ENCODE peak calls at places on chromosomes 7 and 10, in seven cellular contexts. K is prostate gland; J is neural progenitor cell; V is iris pigment epithelial cell; G is stimulated activated CD8-positive, alpha-beta memory T cell treated with anti-CD3 and anti-CD28 coated beads, Interleukin-2, amount 100 ng/mL, for 1 hour; M is cerebellum; F is GM04504. R is an unnamed sample.
A peak's percentile ranks its signal among the peaks of the same experiment; 100 is the strongest.

GRCh38 chr7:89593125-89593524 is 561.1 kb upstream of the STEAP1 start:
- DNase-seq in V (no peak), J (no peak), M (no peak), G (no peak), K (no peak), F (no peak), R (no peak)

GRCh38 chr10:96664563-96664962 is 55.8 kb downstream of the PIK3AP1 start:
- DNase-seq in J (peak; percentile 16), K (no peak), M (no peak), V (no peak), G (no peak), F (no peak), R (no peak)

GRCh38 chr10:22611425-22612111 is 102.8 kb downstream of the PIP4K2A start:
- DNase-seq in M (no peak), G (no peak), K (no peak), V (no peak), J (no peak), F (no peak), R (no peak)

GRCh38 chr7:96596120-96596826 is 113.4 kb downstream of the SEM1 start:
- DNase-seq in J (peak; percentile 13), G (no peak), F (no peak), K (peak; percentile 8), M (no peak), V (peak; percentile 12), R (peak; percentile 20)

GRCh38 chr7:90605055-90605454 is 8.9 kb downstream of the CDK14 start:
- DNase-seq in M (peak; percentile 86), V (no peak), F (no peak), J (peak; percentile 23), G (no peak), K (no peak), R (no peak)

GRCh38 chr10:97708976-97709745 is 4.4 kb upstream of the MARVELD1 start:
- DNase-seq in K (peak; percentile 69), J (peak; percentile 78), F (no peak), M (no peak), G (no peak), V (peak; percentile 81), R (no peak)

GRCh38 chr7:83633516-83633915 is 15.4 kb downstream of the SEMA3E start:
- DNase-seq in G (no peak), F (no peak), K (no peak), V (no peak), M (no peak), J (no peak), R (no peak)

GRCh38 chr7:45098983-45099839 is 10.4 kb upstream of the NACAD start:
- DNase-seq in G (no peak), V (no peak), K (no peak), J (no peak), M (no peak), F (no peak), R (no peak)

GRCh38 chr7:155568961-155569360 is 22.6 kb upstream of the CNPY1 start:
- DNase-seq in F (no peak), G (no peak), V (no peak), K (no peak), J (no peak), M (peak; percentile 65), R (no peak)

GRCh38 chr7:16841681-16842080 is 36.9 kb upstream of the AGR2 start:
- DNase-seq in M (no peak), J (no peak), G (no peak), K (no peak), F (no peak), V (peak; percentile 88), R (no peak)

GRCh38 chr10:42984761-42985325 is 92.0 kb upstream of the RET start:
- DNase-seq in V (no peak), K (no peak), G (no peak), J (no peak), F (no peak), M (no peak), R (no peak)

GRCh38 chr10:74921744-74922143 is 95.3 kb downstream of the KAT6B start:
- DNase-seq in G (no peak), V (no peak), J (peak; percentile 81), M (no peak), K (no peak), F (no peak), R (no peak)

GRCh38 chr7:139727151-139727705 is 50.6 kb downstream of the HIPK2 start:
- DNase-seq in F (no peak), K (no peak), V (peak; percentile 49), M (no peak), J (no peak), G (no peak), R (no peak)

GRCh38 chr7:100799037-100799896 is 28.1 kb downstream of the EPHB4 start:
- DNase-seq in J (peak; percentile 79), M (no peak), F (peak; percentile 35), G (peak; percentile 2), K (peak; percentile 61), V (peak; percentile 63), R (no peak)

GRCh38 chr7:601573-602340 is 82.1 kb upstream of the PDGFA start:
- DNase-seq in J (no peak), M (no peak), K (no peak), V (peak; percentile 30), G (peak; percentile 64), F (no peak), R (no peak)

GRCh38 chr10:71836594-71836970 is 14.5 kb downstream of the PSAP start:
- DNase-seq in J (no peak), K (no peak), V (no peak), G (no peak), M (no peak), F (no peak), R (no peak)

GRCh38 chr10:51937736-51938135 is 238.3 kb upstream of the CSTF2T start:
- DNase-seq in J (no peak), G (no peak), M (no peak), K (no peak), V (peak; percentile 87), F (peak; percentile 39), R (no peak)

GRCh38 chr10:21427804-21428481 is 97.5 kb downstream of the SKIDA1 start:
- DNase-seq in G (no peak), M (no peak), F (no peak), V (peak; percentile 31), K (no peak), J (no peak), R (no peak)

GRCh38 chr10:17349717-17350116 is 104.7 kb downstream of the ST8SIA6 start:
- DNase-seq in G (no peak), M (no peak), K (no peak), J (no peak), F (no peak), V (peak; percentile 22), R (no peak)

GRCh38 chr10:44325157-44325556 is 59.7 kb downstream of the CXCL12 start:
- DNase-seq in G (no peak), K (peak; percentile 33), J (no peak), V (no peak), F (no peak), M (no peak), R (no peak)

GRCh38 chr10:25982107-25982506 is 48.1 kb downstream of the MYO3A start:
- DNase-seq in K (no peak), J (no peak), M (no peak), F (no peak), V (no peak), G (no peak), R (no peak)

GRCh38 chr7:130845581-130846085 is 111.6 kb upstream of the KLF14 start:
- DNase-seq in V (peak; percentile 92), F (peak; percentile 89), K (no peak), M (no peak), G (no peak), J (no peak), R (no peak)

GRCh38 chr7:5429253-5429856 is 5.7 kb upstream of the TNRC18 start:
- DNase-seq in K (no peak), M (peak; percentile 39), V (peak; percentile 74), F (no peak), J (peak; percentile 71), G (no peak), R (no peak)

GRCh38 chr7:82623812-82624211 is 180.2 kb upstream of the CACNA2D1 start:
- DNase-seq in J (no peak), V (peak; percentile 31), K (no peak), F (no peak), G (no peak), M (no peak), R (no peak)

GRCh38 chr7:48109848-48110663 is 21.0 kb downstream of the UPP1 start:
- DNase-seq in J (peak; percentile 70), V (no peak), M (peak; percentile 74), G (peak; percentile 83), K (peak; percentile 69), F (no peak), R (no peak)

GRCh38 chr10:70835895-70836294 is 20.1 kb downstream of the SGPL1 start:
- DNase-seq in F (no peak), G (no peak), K (peak; percentile 8), M (no peak), V (peak; percentile 76), J (no peak), R (no peak)

GRCh38 chr10:63812491-63812890 is 291.3 kb downstream of the REEP3 start:
- DNase-seq in K (no peak), V (peak; percentile 29), M (no peak), G (no peak), F (no peak), J (no peak), R (no peak)

GRCh38 chr10:119521443-119522204 is 20.9 kb downstream of the RGS10 start:
- DNase-seq in M (no peak), G (no peak), F (peak; percentile 59), K (no peak), J (no peak), V (peak; percentile 65), R (no peak)

GRCh38 chr7:134435161-134435920 is 23.6 kb downstream of the AKR1B1 start:
- DNase-seq in J (no peak), M (no peak), F (peak; percentile 34), V (peak; percentile 90), G (no peak), K (no peak), R (no peak)

GRCh38 chr7:63998549-63998948 is at the start of gene ZNF722:
- DNase-seq in G (no peak), M (no peak), V (no peak), F (no peak), J (no peak), K (no peak), R (no peak)

GRCh38 chr10:17865351-17865750 is 56.2 kb downstream of the MRC1 start:
- DNase-seq in F (no peak), K (no peak), M (no peak), V (no peak), J (peak; percentile 2), G (no peak), R (no peak)

GRCh38 chr7:139619367-139619657 is 95.8 kb downstream of the CLEC2L start:
- DNase-seq in M (no peak), K (no peak), J (no peak), F (peak; percentile 50), V (peak; percentile 56), G (no peak), R (no peak)

GRCh38 chr10:131088619-131089018 is 222.9 kb downstream of the TCERG1L start:
- DNase-seq in F (no peak), G (no peak), J (peak; percentile 29), M (no peak), V (no peak), K (no peak), R (no peak)

GRCh38 chr10:76769587-76769986 is 868.0 kb downstream of the KCNMA1 start:
- DNase-seq in M (no peak), G (no peak), V (no peak), F (no peak), K (no peak), J (no peak), R (no peak)

GRCh38 chr7:90626011-90626410 is 29.9 kb downstream of the CDK14 start:
- DNase-seq in J (no peak), F (no peak), M (no peak), G (no peak), V (peak; percentile 81), K (no peak), R (no peak)

R was measured in retinal pigment epithelial cell.